ENCODE peak calls at places on chromosomes 12 and 14, in ten cellular contexts. U is lung; I is NCI-H1092; S is memory B cell; T is epithelial cell of esophagus; K is CD8-positive, alpha-beta memory T cell; V is mammary epithelial cell; A is effector CD4-positive, alpha-beta T cell; E is T-cell; Z is GM20000. B is an unnamed sample.

GRCh38 chr14:100438678-100439592 is 115.8 kb downstream of the SLC25A47 start:
- DNase-seq in I (no peak), U (peak), S (no peak), E (no peak), A (no peak), V (peak), K (no peak), Z (no peak), T (peak), B (no peak)

GRCh38 chr12:18320036-18320617 is 58.8 kb downstream of the PIK3C2G start:
- DNase-seq in K (no peak), V (peak), E (no peak), A (no peak), S (no peak), I (peak), T (peak), Z (peak), U (no peak), B (no peak)

GRCh38 chr12:131723532-131723931 is 12.6 kb downstream of the SFSWAP start:
- DNase-seq in A (no peak), E (no peak), U (no peak), T (no peak), Z (no peak), S (no peak), V (no peak), I (no peak), K (no peak), B (no peak)

GRCh38 chr14:40010961-40011360 is 578.7 kb upstream of the FBXO33 start:
- DNase-seq in E (no peak), A (no peak), T (no peak), S (no peak), U (no peak), K (no peak), Z (no peak), V (no peak), I (no peak), B (no peak)

GRCh38 chr12:51262758-51263177 is 7.4 kb downstream of the SMAGP start:
- DNase-seq in K (no peak), A (no peak), E (no peak), S (no peak), T (peak), Z (no peak), U (no peak), I (no peak), V (peak), B (peak)

GRCh38 chr12:116370004-116370404 is 92.5 kb upstream of the MED13L start:
- DNase-seq in T (no peak), I (no peak), Z (no peak), S (no peak), K (no peak), E (no peak), U (no peak), V (no peak), A (no peak), B (no peak)

GRCh38 chr12:3589745-3590144 is 98.7 kb downstream of the PRMT8 start:
- DNase-seq in E (no peak), A (no peak), V (no peak), U (no peak), T (no peak), K (no peak), I (no peak), S (no peak), Z (no peak), B (no peak)

GRCh38 chr14:36068777-36069534 is 107.6 kb downstream of the PTCSC3 start:
- DNase-seq in U (no peak), T (peak), I (no peak), E (no peak), V (peak), Z (no peak), K (no peak), S (no peak), A (no peak), B (no peak)

GRCh38 chr12:40647651-40648050 is 44.6 kb upstream of the CNTN1 start:
- DNase-seq in S (no peak), V (peak), T (peak), A (no peak), U (no peak), K (no peak), I (no peak), E (no peak), Z (no peak), B (no peak)

GRCh38 chr14:96532632-96533031 is 30.4 kb downstream of the PAPOLA start:
- DNase-seq in U (no peak), Z (no peak), V (no peak), A (no peak), T (no peak), E (no peak), S (no peak), K (no peak), I (no peak), B (no peak)

GRCh38 chr14:68231832-68232642 is 412.5 kb downstream of the RAD51B start:
- DNase-seq in K (no peak), Z (no peak), U (no peak), I (no peak), S (no peak), T (peak), A (no peak), E (no peak), V (peak), B (no peak)

GRCh38 chr14:50530794-50531193 is 1.6 kb downstream of the MAP4K5 start:
- DNase-seq in V (peak), A (no peak), Z (no peak), E (no peak), U (no peak), S (no peak), T (no peak), I (no peak), K (no peak), B (no peak)

GRCh38 chr12:52735816-52736632 is 32.7 kb upstream of the KRT77 start:
- DNase-seq in A (no peak), E (no peak), T (no peak), V (no peak), K (no peak), Z (no peak), U (no peak), I (no peak), S (no peak), B (no peak)

GRCh38 chr14:99644723-99645544 is at the start of gene HHIPL1:
- DNase-seq in S (no peak), K (no peak), I (no peak), U (no peak), A (no peak), V (no peak), E (no peak), T (no peak), Z (no peak), B (no peak)

GRCh38 chr14:54472291-54472690 is 16.5 kb downstream of the GMFB start:
- DNase-seq in V (no peak), E (no peak), U (no peak), T (no peak), K (no peak), A (no peak), Z (no peak), I (no peak), S (no peak), B (no peak)

GRCh38 chr12:7751394-7751793 is 4.2 kb upstream of the CLEC4C start:
- DNase-seq in E (no peak), K (no peak), I (no peak), S (no peak), A (no peak), U (no peak), T (no peak), Z (no peak), V (no peak), B (no peak)

GRCh38 chr12:1297639-1298038 is 296.7 kb downstream of the FBXL14 start:
- DNase-seq in K (no peak), V (no peak), E (no peak), Z (no peak), I (no peak), U (no peak), A (no peak), S (no peak), T (no peak), B (no peak)

GRCh38 chr14:31037709-31038221 is 11.6 kb upstream of the STRN3 start:
- DNase-seq in S (no peak), K (no peak), Z (no peak), I (no peak), V (no peak), A (no peak), U (no peak), T (no peak), E (no peak), B (no peak)

GRCh38 chr14:96567289-96567899 is 65.2 kb downstream of the PAPOLA start:
- DNase-seq in Z (no peak), S (no peak), T (peak), E (no peak), U (no peak), K (no peak), A (no peak), I (no peak), V (no peak), B (no peak)

B was measured in pancreas.